ENCODE peak calls at places on chromosomes 7 and 10, in five cellular contexts. One of them, this sample, is unnamed.

GRCh38 chr10:17617031-17617911 is at the start of gene HACD1:
- DNase-seq in WTC11: peak
- DNase-seq in A549: peak
- DNase-seq in GM12878: no peak
- DNase-seq in SK-N-SH: peak
- DNase-seq in this sample: peak

GRCh38 chr7:42691030-42691639 is 220.7 kb downstream of the C7orf25 start:
- DNase-seq in GM12878: no peak
- DNase-seq in WTC11: peak
- DNase-seq in A549: peak
- DNase-seq in SK-N-SH: peak
- DNase-seq in this sample: peak

GRCh38 chr10:114668375-114669080 is 10.5 kb upstream of the ABLIM1 start:
- DNase-seq in WTC11: no peak
- DNase-seq in A549: no peak
- DNase-seq in GM12878: no peak
- DNase-seq in SK-N-SH: no peak
- DNase-seq in this sample: no peak

GRCh38 chr7:157479326-157479725 is 142.5 kb downstream of the DNAJB6 start:
- DNase-seq in A549: no peak
- DNase-seq in WTC11: no peak
- DNase-seq in GM12878: no peak
- DNase-seq in SK-N-SH: no peak
- DNase-seq in this sample: no peak

GRCh38 chr7:35816514-35816913 is 15.7 kb downstream of the SEPTIN7 start:
- DNase-seq in WTC11: no peak
- DNase-seq in SK-N-SH: no peak
- DNase-seq in GM12878: no peak
- DNase-seq in A549: no peak
- DNase-seq in this sample: no peak

GRCh38 chr7:76294344-76295024 is 8.0 kb upstream of the HSPB1 start:
- DNase-seq in A549: peak
- DNase-seq in GM12878: no peak
- DNase-seq in WTC11: peak
- DNase-seq in SK-N-SH: peak
- DNase-seq in this sample: peak

GRCh38 chr10:124119933-124120332 is 26.5 kb upstream of the CHST15 start:
- DNase-seq in GM12878: no peak
- DNase-seq in A549: no peak
- DNase-seq in WTC11: no peak
- DNase-seq in SK-N-SH: no peak
- DNase-seq in this sample: no peak

GRCh38 chr7:17580141-17580540 is 281.7 kb downstream of the AHR start:
- DNase-seq in SK-N-SH: no peak
- DNase-seq in WTC11: no peak
- DNase-seq in GM12878: no peak
- DNase-seq in A549: no peak
- DNase-seq in this sample: peak

GRCh38 chr10:43778571-43778970 is 129.9 kb upstream of the ZNF32 start:
- DNase-seq in GM12878: no peak
- DNase-seq in SK-N-SH: no peak
- DNase-seq in A549: no peak
- DNase-seq in WTC11: no peak
- DNase-seq in this sample: no peak

GRCh38 chr10:521844-522243 is 167.6 kb downstream of the DIP2C start:
- DNase-seq in GM12878: no peak
- DNase-seq in SK-N-SH: peak
- DNase-seq in WTC11: no peak
- DNase-seq in A549: no peak
- DNase-seq in this sample: no peak

GRCh38 chr7:157125376-157126223 is 13.1 kb upstream of the UBE3C start:
- DNase-seq in A549: no peak
- DNase-seq in WTC11: no peak
- DNase-seq in GM12878: no peak
- DNase-seq in SK-N-SH: no peak
- DNase-seq in this sample: no peak

GRCh38 chr7:91656486-91657237 is 223.8 kb downstream of the MTERF1 start:
- DNase-seq in A549: no peak
- DNase-seq in WTC11: no peak
- DNase-seq in GM12878: no peak
- DNase-seq in SK-N-SH: no peak
- DNase-seq in this sample: no peak

GRCh38 chr7:77738871-77739270 is 42.6 kb downstream of the RSBN1L start:
- DNase-seq in A549: peak
- DNase-seq in GM12878: no peak
- DNase-seq in WTC11: no peak
- DNase-seq in SK-N-SH: no peak
- DNase-seq in this sample: peak

GRCh38 chr7:13945670-13946069 is 43.8 kb downstream of the ETV1 start:
- DNase-seq in WTC11: no peak
- DNase-seq in SK-N-SH: peak
- DNase-seq in GM12878: no peak
- DNase-seq in A549: no peak
- DNase-seq in this sample: no peak

GRCh38 chr10:89414879-89415821 is 782 bp downstream of the IFIT5 start:
- DNase-seq in GM12878: no peak
- DNase-seq in A549: peak
- DNase-seq in SK-N-SH: peak
- DNase-seq in WTC11: peak
- DNase-seq in this sample: peak

GRCh38 chr7:92159-92767 is 100.1 kb upstream of the FAM20C start:
- DNase-seq in A549: no peak
- DNase-seq in GM12878: no peak
- DNase-seq in WTC11: no peak
- DNase-seq in SK-N-SH: peak
- DNase-seq in this sample: no peak

GRCh38 chr7:116552616-116553015 is 27.8 kb downstream of the CAV1 start:
- DNase-seq in GM12878: no peak
- DNase-seq in SK-N-SH: no peak
- DNase-seq in WTC11: no peak
- DNase-seq in A549: peak
- DNase-seq in this sample: peak

GRCh38 chr7:47915066-47915976 is 32.9 kb downstream of the PKD1L1 start:
- DNase-seq in WTC11: no peak
- DNase-seq in GM12878: no peak
- DNase-seq in A549: no peak
- DNase-seq in SK-N-SH: no peak
- DNase-seq in this sample: no peak

GRCh38 chr7:66255533-66256100 is 50.5 kb downstream of the TPST1 start:
- DNase-seq in WTC11: no peak
- DNase-seq in SK-N-SH: no peak
- DNase-seq in GM12878: no peak
- DNase-seq in A549: no peak
- DNase-seq in this sample: peak

GRCh38 chr7:110592557-110592956 is 498.4 kb upstream of the LRRN3 start:
- DNase-seq in SK-N-SH: no peak
- DNase-seq in A549: no peak
- DNase-seq in GM12878: no peak
- DNase-seq in WTC11: no peak
- DNase-seq in this sample: peak

GRCh38 chr10:44923611-44924010 is 12.5 kb downstream of the TMEM72 start:
- DNase-seq in A549: no peak
- DNase-seq in WTC11: no peak
- DNase-seq in SK-N-SH: no peak
- DNase-seq in GM12878: no peak
- DNase-seq in this sample: no peak

GRCh38 chr7:81284576-81284975 is 365.7 kb upstream of the SEMA3C start:
- DNase-seq in SK-N-SH: no peak
- DNase-seq in A549: no peak
- DNase-seq in GM12878: no peak
- DNase-seq in WTC11: no peak
- DNase-seq in this sample: peak

GRCh38 chr10:98446121-98446655 is 547 bp downstream of the HPS1 start:
- DNase-seq in A549: no peak
- DNase-seq in SK-N-SH: peak
- DNase-seq in GM12878: no peak
- DNase-seq in WTC11: peak
- DNase-seq in this sample: peak

GRCh38 chr7:24882989-24883631 is 96.9 kb downstream of the OSBPL3 start:
- DNase-seq in WTC11: no peak
- DNase-seq in SK-N-SH: no peak
- DNase-seq in GM12878: no peak
- DNase-seq in A549: no peak
- DNase-seq in this sample: peak

GRCh38 chr7:47211467-47212121 is 370.3 kb downstream of the TNS3 start:
- DNase-seq in A549: no peak
- DNase-seq in WTC11: no peak
- DNase-seq in SK-N-SH: no peak
- DNase-seq in GM12878: no peak
- DNase-seq in this sample: no peak

GRCh38 chr10:73894245-73894971 is 16.5 kb upstream of the PLAU start:
- DNase-seq in GM12878: no peak
- DNase-seq in WTC11: no peak
- DNase-seq in SK-N-SH: no peak
- DNase-seq in A549: peak
- DNase-seq in this sample: peak

GRCh38 chr7:99196536-99197288 is 11.2 kb downstream of the KPNA7 start:
- DNase-seq in WTC11: no peak
- DNase-seq in SK-N-SH: no peak
- DNase-seq in A549: peak
- DNase-seq in GM12878: no peak
- DNase-seq in this sample: peak

GRCh38 chr10:124697837-124698559 is 46.2 kb downstream of the FAM53B start:
- DNase-seq in GM12878: no peak
- DNase-seq in A549: no peak
- DNase-seq in SK-N-SH: no peak
- DNase-seq in WTC11: no peak
- DNase-seq in this sample: peak

GRCh38 chr10:87675396-87676376 is 16.0 kb downstream of the PAPSS2 start:
- DNase-seq in GM12878: no peak
- DNase-seq in SK-N-SH: no peak
- DNase-seq in WTC11: no peak
- DNase-seq in A549: peak
- DNase-seq in this sample: peak
- TF ChIP-seq USF2 in GM12878: no peak
- TF ChIP-seq USF2 in SK-N-SH: no peak
- TF ChIP-seq USF2 in WTC11: no peak
- TF ChIP-seq USF2 in A549: no peak
- TF ChIP-seq USF2 in this sample: no peak

GRCh38 chr7:55526770-55527169 is 45.5 kb downstream of the VOPP1 start:
- DNase-seq in A549: no peak
- DNase-seq in GM12878: no peak
- DNase-seq in WTC11: peak
- DNase-seq in SK-N-SH: no peak
- DNase-seq in this sample: no peak
- TF ChIP-seq USF2 in A549: no peak
- TF ChIP-seq USF2 in GM12878: no peak
- TF ChIP-seq USF2 in WTC11: no peak
- TF ChIP-seq USF2 in SK-N-SH: no peak
- TF ChIP-seq USF2 in this sample: no peak

GRCh38 chr10:103930881-103931280 is 12.9 kb upstream of the STN1 start:
- DNase-seq in GM12878: no peak
- DNase-seq in WTC11: no peak
- DNase-seq in A549: no peak
- DNase-seq in SK-N-SH: no peak
- DNase-seq in this sample: no peak

GRCh38 chr10:103929396-103929921 is 11.5 kb upstream of the STN1 start:
- DNase-seq in GM12878: no peak
- DNase-seq in WTC11: no peak
- DNase-seq in A549: no peak
- DNase-seq in SK-N-SH: no peak
- DNase-seq in this sample: no peak

GRCh38 chr10:103930449-103930848 is 12.5 kb upstream of the STN1 start:
- DNase-seq in A549: no peak
- DNase-seq in GM12878: no peak
- DNase-seq in WTC11: no peak
- DNase-seq in SK-N-SH: no peak
- DNase-seq in this sample: no peak

GRCh38 chr10:103926722-103927319 is 8.8 kb upstream of the STN1 start:
- DNase-seq in A549: no peak
- DNase-seq in GM12878: no peak
- DNase-seq in SK-N-SH: no peak
- DNase-seq in WTC11: no peak
- DNase-seq in this sample: no peak

DNA sequence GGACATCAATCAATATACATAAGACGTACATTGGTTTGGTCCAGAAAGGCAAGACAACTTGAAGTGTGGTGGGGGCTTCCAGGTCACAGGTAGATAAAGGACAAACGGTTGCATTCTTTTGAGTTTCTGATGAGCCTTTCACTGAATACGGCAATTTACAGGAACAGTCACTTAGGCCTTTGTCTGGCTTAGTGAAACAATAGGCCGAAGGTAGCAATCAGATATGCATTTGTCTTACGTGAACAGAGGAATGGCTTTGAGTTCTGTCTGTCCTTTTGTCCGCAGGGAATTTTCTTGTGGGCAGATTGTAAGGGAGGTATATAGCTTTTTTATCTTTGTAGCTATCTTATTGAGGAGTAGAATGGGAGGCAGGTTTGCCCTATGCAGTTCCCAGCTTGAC is 10.8 kb upstream of the STN1 start:
- DNase-seq in SK-N-SH: no peak
- DNase-seq in GM12878: no peak
- DNase-seq in WTC11: no peak
- DNase-seq in A549: no peak
- DNase-seq in this sample: no peak
- TF ChIP-seq USF2 in SK-N-SH: no peak
- TF ChIP-seq USF2 in GM12878: no peak
- TF ChIP-seq USF2 in WTC11: no peak
- TF ChIP-seq USF2 in A549: no peak
- TF ChIP-seq USF2 in this sample: no peak

GRCh38 chr10:6014241-6014761 is 37.0 kb upstream of the IL15RA start:
- DNase-seq in A549: peak
- DNase-seq in SK-N-SH: peak
- DNase-seq in WTC11: peak
- DNase-seq in GM12878: peak
- DNase-seq in this sample: peak
- TF ChIP-seq USF2 in A549: no peak
- TF ChIP-seq USF2 in SK-N-SH: no peak
- TF ChIP-seq USF2 in WTC11: no peak
- TF ChIP-seq USF2 in GM12878: no peak
- TF ChIP-seq USF2 in this sample: no peak

GRCh38 chr7:132646064-132646463 is 69.8 kb upstream of the PLXNA4 start:
- DNase-seq in SK-N-SH: no peak
- DNase-seq in WTC11: no peak
- DNase-seq in GM12878: no peak
- DNase-seq in A549: no peak
- DNase-seq in this sample: no peak
- TF ChIP-seq USF2 in SK-N-SH: no peak
- TF ChIP-seq USF2 in WTC11: no peak
- TF ChIP-seq USF2 in GM12878: no peak
- TF ChIP-seq USF2 in A549: no peak
- TF ChIP-seq USF2 in this sample: no peak

GRCh38 chr7:137395425-137395824 is 51.9 kb upstream of the PTN start:
- DNase-seq in SK-N-SH: no peak
- DNase-seq in GM12878: no peak
- DNase-seq in A549: no peak
- DNase-seq in WTC11: no peak
- DNase-seq in this sample: no peak
- TF ChIP-seq USF2 in SK-N-SH: no peak
- TF ChIP-seq USF2 in GM12878: no peak
- TF ChIP-seq USF2 in A549: no peak
- TF ChIP-seq USF2 in WTC11: no peak
- TF ChIP-seq USF2 in this sample: no peak

This sample was measured in IMR-90.